ENCODE peak calls at places on chromosomes 3 and 15, in ten cellular contexts. J, M, R, W, F, C, Z, A, X and E are unnamed samples.

GRCh38 chr15:62248277-62248974 is 83.3 kb upstream of the C2CD4B start:
- DNase-seq in J (no peak), M (no peak), R (no peak), W (no peak), F (no peak), C (no peak), Z (no peak), A (no peak), X (no peak), E (no peak)

GRCh38 chr3:25448750-25449684 is 21.0 kb downstream of the RARB start:
- DNase-seq in J (peak; percentile 70), M (peak; percentile 86), R (peak; percentile 78), W (peak; percentile 92), F (no peak), C (no peak), Z (peak; percentile 20), A (no peak), X (peak; percentile 84), E (peak; percentile 98)

GRCh38 chr15:51647128-51647562 is 24.6 kb upstream of the DMXL2 start:
- DNase-seq in J (peak; percentile 19), M (peak; percentile 74), R (no peak), W (peak; percentile 45), F (no peak), C (no peak), Z (no peak), A (no peak), X (no peak), E (peak; percentile 47)

GRCh38 chr3:66348696-66349095 is 127.9 kb downstream of the SLC25A26 start:
- DNase-seq in J (no peak), M (no peak), R (no peak), W (no peak), F (no peak), C (no peak), Z (no peak), A (no peak), X (no peak), E (no peak)

GRCh38 chr3:14518432-14518802 is 21.7 kb downstream of the GRIP2 start:
- DNase-seq in J (no peak), M (no peak), R (no peak), W (no peak), F (no peak), C (no peak), Z (no peak), A (no peak), X (no peak), E (no peak)

GRCh38 chr15:64236156-64236555 is 73.3 kb upstream of the PPIB start:
- DNase-seq in J (no peak), M (no peak), R (no peak), W (no peak), F (no peak), C (no peak), Z (no peak), A (no peak), X (no peak), E (no peak)

GRCh38 chr15:49380912-49381311 is 42.1 kb upstream of the FGF7 start:
- DNase-seq in J (no peak), M (no peak), R (no peak), W (no peak), F (no peak), C (peak; percentile 4), Z (no peak), A (no peak), X (no peak), E (no peak)

GRCh38 chr3:168040624-168041208 is 55.0 kb downstream of the GOLIM4 start:
- DNase-seq in J (peak; percentile 22), M (no peak), R (no peak), W (no peak), F (no peak), C (no peak), Z (peak; percentile 49), A (no peak), X (no peak), E (no peak)

GRCh38 chr15:92012368-92012629 is 158.8 kb downstream of the SLCO3A1 start:
- DNase-seq in J (no peak), M (no peak), R (no peak), W (no peak), F (no peak), C (no peak), Z (no peak), A (no peak), X (no peak), E (no peak)

GRCh38 chr3:20396335-20396734 is 210.3 kb upstream of the SGO1 start:
- DNase-seq in J (no peak), M (no peak), R (no peak), W (no peak), F (no peak), C (no peak), Z (no peak), A (no peak), X (no peak), E (no peak)

GRCh38 chr3:128846501-128846900 is 32.9 kb upstream of the ACAD9 start:
- DNase-seq in J (no peak), M (no peak), R (no peak), W (no peak), F (no peak), C (no peak), Z (no peak), A (no peak), X (no peak), E (no peak)

GRCh38 chr3:148513066-148513671 is 184.5 kb upstream of the AGTR1 start:
- DNase-seq in J (no peak), M (no peak), R (no peak), W (no peak), F (no peak), C (no peak), Z (no peak), A (no peak), X (no peak), E (no peak)

GRCh38 chr3:186624598-186624997 is 11.7 kb downstream of the AHSG start:
- DNase-seq in J (no peak), M (no peak), R (no peak), W (no peak), F (no peak), C (no peak), Z (no peak), A (no peak), X (no peak), E (no peak)

DNA sequence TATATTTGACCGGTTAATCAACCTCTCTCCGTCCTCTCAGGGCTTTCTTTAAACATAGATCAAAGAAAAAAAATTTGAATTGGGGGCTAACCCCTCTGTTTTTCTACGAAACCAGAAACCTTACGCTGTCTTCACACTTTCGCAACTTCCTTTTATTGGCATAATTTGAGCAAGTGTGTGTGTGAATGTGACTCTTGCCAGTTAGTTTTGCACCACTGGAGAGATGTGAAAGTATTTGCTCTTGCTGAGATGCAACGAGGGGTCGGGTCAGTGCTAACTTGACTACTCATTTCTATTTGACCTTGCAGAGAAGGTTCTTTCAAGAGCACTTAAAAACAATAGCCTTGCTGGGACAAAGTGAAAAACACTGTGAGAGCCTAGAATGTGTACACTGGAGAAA is 81.2 kb downstream of the FAM43A start:
- DNase-seq in J (no peak), M (no peak), R (no peak), W (no peak), F (no peak), C (no peak), Z (no peak), A (no peak), X (no peak), E (no peak)
- H3K4me3 ChIP-seq in J (no peak overlapping the region), M (no peak overlapping the region), R (no peak overlapping the region), W (no peak overlapping the region), F (no peak overlapping the region), C (no peak overlapping the region), Z (no peak overlapping the region), A (no peak overlapping the region), X (no peak overlapping the region), E (no peak overlapping the region)

DNA sequence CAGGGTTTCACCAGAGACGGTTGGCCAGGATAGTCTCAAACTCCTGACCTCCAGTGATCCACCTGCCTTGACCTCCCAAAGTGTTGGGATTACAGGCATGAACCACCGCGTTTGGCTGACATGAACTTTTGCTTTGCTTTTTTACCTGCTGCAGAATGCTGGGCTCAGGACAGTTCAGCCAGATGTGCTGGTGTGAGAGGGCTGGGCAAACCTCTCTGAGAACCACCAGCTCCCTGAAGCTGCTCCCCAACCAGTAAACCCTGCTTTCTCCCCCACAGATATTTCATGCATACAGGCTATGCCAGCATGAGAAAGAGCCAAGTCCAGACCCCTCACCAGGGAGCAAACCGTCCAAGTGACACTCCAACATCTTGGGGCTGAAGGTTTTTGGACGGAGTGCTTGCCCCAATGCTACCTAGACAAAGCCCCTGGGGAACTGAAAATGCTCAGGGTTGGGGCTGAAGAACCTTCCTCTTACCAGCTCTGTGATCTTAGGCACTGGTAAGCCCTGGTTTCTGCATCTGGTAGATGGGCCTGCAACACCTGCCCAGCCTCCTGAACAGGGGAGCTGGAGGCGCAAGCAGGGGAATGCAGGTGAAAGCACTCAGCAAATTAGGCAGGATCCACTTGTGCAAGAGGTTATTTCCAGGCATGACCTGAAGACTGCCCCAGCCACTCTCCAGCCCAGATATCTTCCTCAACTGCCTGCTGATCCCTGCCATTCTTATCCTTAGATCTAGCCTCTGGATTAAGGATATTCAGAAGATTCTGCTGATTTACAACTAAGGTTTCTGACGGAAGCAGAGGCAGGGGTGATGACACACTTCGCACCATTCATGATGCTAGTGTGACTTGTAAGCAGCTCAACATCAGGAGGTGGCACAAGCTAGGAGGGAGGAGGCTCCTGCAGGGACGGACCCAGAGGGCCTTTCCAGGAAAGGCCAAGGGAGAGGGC is 78.8 kb downstream of the TLE3 start:
- DNase-seq in J (no peak), M (no peak), R (no peak), W (no peak), F (no peak), C (no peak), Z (no peak), A (no peak), X (no peak), E (no peak)
- H3K4me1 ChIP-seq in J (peaks cover 14% of the 10 kb centered on the region), M (peaks cover 10% of the 10 kb centered on the region), R (peaks cover 14% of the 10 kb centered on the region), W (peaks cover 10% of the 10 kb centered on the region), F (peaks cover 20% of the 10 kb centered on the region), C (peaks cover 7% of the 10 kb centered on the region), Z (no peaks in the 10 kb centered on the region), A (peaks cover 14% of the 10 kb centered on the region), X (no peaks in the 10 kb centered on the region), E (peaks cover 10% of the 10 kb centered on the region)

DNA sequence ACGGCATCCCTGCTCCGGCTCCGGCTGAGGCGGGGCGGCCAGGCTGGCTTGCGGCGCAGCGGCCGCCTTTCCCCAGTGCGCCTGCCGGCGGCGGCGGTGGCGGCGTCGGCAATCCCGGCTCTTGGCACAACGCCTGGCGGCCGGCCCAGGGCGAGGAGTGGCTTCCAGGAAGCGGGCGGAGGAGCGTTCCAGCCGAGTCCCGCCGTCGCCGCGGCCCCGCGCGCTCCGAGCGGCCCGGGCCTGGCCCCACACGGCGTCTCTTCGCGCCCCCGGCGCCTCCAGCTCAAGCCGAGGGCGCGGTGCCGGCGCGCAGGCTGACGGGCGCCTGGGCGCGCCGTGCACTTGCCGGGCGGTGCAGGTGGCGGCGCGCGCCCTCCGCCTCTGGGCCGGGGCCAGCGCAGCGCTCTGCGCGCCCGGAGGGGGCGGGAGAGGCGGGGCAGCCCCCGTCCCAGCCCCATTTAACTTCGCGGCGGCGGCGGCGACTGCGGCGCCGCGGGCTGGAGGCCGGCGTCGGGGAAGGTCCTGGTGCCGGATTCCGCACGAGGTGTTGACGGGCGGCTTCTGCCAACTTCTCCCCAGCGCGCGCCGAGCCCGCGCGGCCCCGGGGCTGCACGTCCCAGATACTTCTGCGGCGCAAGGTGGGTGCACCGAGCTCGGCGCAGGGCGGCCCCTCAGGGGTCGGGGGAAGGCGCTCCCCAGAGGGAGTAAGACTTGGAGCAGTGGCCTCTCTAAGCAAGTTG is at the start of gene ADAMTSL3:
- DNase-seq in J (peak; percentile 68), M (peak; percentile 81), R (peak; percentile 77), W (peak; percentile 88), F (no peak), C (peak; percentile 20), Z (no peak), A (no peak), X (peak; percentile 95), E (peak; percentile 96)
- H3K4me3 ChIP-seq in J (peak within 1 kb of the TSS; percentile 53), M (peak within 1 kb of the TSS; percentile 57), R (peak within 1 kb of the TSS; percentile 29), W (peak within 1 kb of the TSS; percentile 77), F (no peak within 1 kb of the TSS), C (peak within 1 kb of the TSS; percentile 51), Z (no peak within 1 kb of the TSS), A (no peak within 1 kb of the TSS), X (peak within 1 kb of the TSS; percentile 33), E (peak within 1 kb of the TSS; percentile 64)

GRCh38 chr15:40306908-40307307 is 827 bp downstream of the PLCB2 start:
- DNase-seq in J (no peak), M (no peak), R (no peak), W (no peak), F (peak; percentile 21), C (no peak), Z (no peak), A (no peak), X (peak; percentile 41), E (no peak)
- H3K4me1 ChIP-seq in J (no peaks in the 10 kb centered on the region), M (peaks cover 3% of the 10 kb centered on the region), R (peaks cover 55% of the 10 kb centered on the region), W (peaks cover 13% of the 10 kb centered on the region), F (peaks cover 44% of the 10 kb centered on the region), C (peaks cover 24% of the 10 kb centered on the region), Z (no peaks in the 10 kb centered on the region), A (peaks cover 41% of the 10 kb centered on the region), X (no peaks in the 10 kb centered on the region), E (no peaks in the 10 kb centered on the region)